ENCODE peak calls at places on chromosomes 2 and 18, in four cellular contexts. One of them, this sample, is unnamed.

GRCh38 chr2:220394433-220394832 is 767.0 kb downstream of the SLC4A3 start:
- DNase-seq in endothelial cell of umbilical vein: no peak
- DNase-seq in GM12878: no peak
- DNase-seq in K562: no peak
- DNase-seq in this sample: peak; percentile 58

GRCh38 chr18:33596178-33596854 is 18.3 kb downstream of the ASXL3 start:
- DNase-seq in endothelial cell of umbilical vein: peak; percentile 90
- DNase-seq in GM12878: no peak
- DNase-seq in K562: no peak
- DNase-seq in this sample: peak; percentile 68

GRCh38 chr2:72162574-72162973 is 14.9 kb upstream of the CYP26B1 start:
- DNase-seq in endothelial cell of umbilical vein: no peak
- DNase-seq in GM12878: no peak
- DNase-seq in K562: no peak
- DNase-seq in this sample: no peak

GRCh38 chr2:26438526-26438925 is 36.8 kb downstream of the DRC1 start:
- DNase-seq in endothelial cell of umbilical vein: no peak
- DNase-seq in GM12878: no peak
- DNase-seq in K562: no peak
- DNase-seq in this sample: peak; percentile 13

GRCh38 chr2:239193925-239194687 is 206.7 kb downstream of the HDAC4 start:
- DNase-seq in endothelial cell of umbilical vein: no peak
- DNase-seq in GM12878: no peak
- DNase-seq in K562: no peak
- DNase-seq in this sample: no peak

GRCh38 chr18:58649966-58650816 is 21.1 kb upstream of the MALT1 start:
- DNase-seq in endothelial cell of umbilical vein: no peak
- DNase-seq in GM12878: peak; percentile 80
- DNase-seq in K562: no peak
- DNase-seq in this sample: peak; percentile 77

GRCh38 chr2:69381337-69381737 is 5.7 kb downstream of the GFPT1 start:
- DNase-seq in endothelial cell of umbilical vein: no peak
- DNase-seq in GM12878: no peak
- DNase-seq in K562: no peak
- DNase-seq in this sample: peak; percentile 60

GRCh38 chr2:121284424-121285076 is 452 bp downstream of the TFCP2L1 start:
- DNase-seq in endothelial cell of umbilical vein: no peak
- DNase-seq in GM12878: no peak
- DNase-seq in K562: peak; percentile 48
- DNase-seq in this sample: no peak

GRCh38 chr2:219104107-219105050 is 43.7 kb upstream of the IHH start:
- DNase-seq in endothelial cell of umbilical vein: peak; percentile 35
- DNase-seq in GM12878: no peak
- DNase-seq in K562: peak; percentile 59
- DNase-seq in this sample: peak; percentile 32

GRCh38 chr18:53991805-53992204 is 232.7 kb downstream of the MBD2 start:
- DNase-seq in endothelial cell of umbilical vein: no peak
- DNase-seq in GM12878: no peak
- DNase-seq in K562: no peak
- DNase-seq in this sample: no peak

GRCh38 chr18:48475635-48476549 is 62.9 kb upstream of the CTIF start:
- DNase-seq in endothelial cell of umbilical vein: peak; percentile 78
- DNase-seq in GM12878: peak; percentile 5
- DNase-seq in K562: peak; percentile 48
- DNase-seq in this sample: peak; percentile 82

GRCh38 chr2:226080323-226080722 is 680.8 kb downstream of the NYAP2 start:
- DNase-seq in endothelial cell of umbilical vein: no peak
- DNase-seq in GM12878: no peak
- DNase-seq in K562: no peak
- DNase-seq in this sample: peak; percentile 93

GRCh38 chr2:196277002-196277401 is 105.6 kb upstream of the STK17B start:
- DNase-seq in endothelial cell of umbilical vein: peak; percentile 46
- DNase-seq in GM12878: no peak
- DNase-seq in K562: peak; percentile 15
- DNase-seq in this sample: peak; percentile 64

GRCh38 chr18:64082513-64082912 is 66.4 kb downstream of the LINC00305 start:
- DNase-seq in endothelial cell of umbilical vein: no peak
- DNase-seq in GM12878: no peak
- DNase-seq in K562: no peak
- DNase-seq in this sample: no peak

GRCh38 chr18:64083906-64084305 is 65.0 kb downstream of the LINC00305 start:
- DNase-seq in endothelial cell of umbilical vein: no peak
- DNase-seq in GM12878: no peak
- DNase-seq in K562: no peak
- DNase-seq in this sample: no peak

DNA sequence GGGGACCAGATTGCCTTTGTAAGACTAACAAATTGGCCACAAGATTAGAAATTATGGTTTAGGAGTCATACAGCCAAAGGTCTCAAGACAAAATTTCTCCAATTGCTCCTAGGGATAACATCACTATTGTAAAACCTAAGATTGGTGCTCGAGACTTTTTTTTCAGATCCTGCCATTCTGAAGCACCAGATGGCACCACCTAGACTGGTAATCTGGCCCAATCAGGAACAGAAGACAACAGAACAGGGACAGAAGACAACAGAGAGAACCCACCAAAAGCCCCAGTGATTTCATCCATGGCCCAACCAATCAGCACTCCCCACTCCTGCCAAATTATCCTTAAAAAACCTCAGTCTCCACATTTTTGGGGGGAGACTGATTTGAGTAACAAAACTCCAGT is 66.8 kb downstream of the LINC00305 start:
- DNase-seq in endothelial cell of umbilical vein: no peak
- DNase-seq in GM12878: no peak
- DNase-seq in K562: no peak
- DNase-seq in this sample: no peak
- TF ChIP-seq FOS in endothelial cell of umbilical vein: no peak
- TF ChIP-seq FOS in GM12878: no peak
- TF ChIP-seq FOS in K562: no peak
- TF ChIP-seq FOS in this sample: no peak

GRCh38 chr18:2850816-2851215 is 4.0 kb downstream of the EMILIN2 start:
- DNase-seq in endothelial cell of umbilical vein: no peak
- DNase-seq in GM12878: no peak
- DNase-seq in K562: no peak
- DNase-seq in this sample: no peak
- TF ChIP-seq FOS in endothelial cell of umbilical vein: no peak
- TF ChIP-seq FOS in GM12878: no peak
- TF ChIP-seq FOS in K562: no peak
- TF ChIP-seq FOS in this sample: no peak

DNA sequence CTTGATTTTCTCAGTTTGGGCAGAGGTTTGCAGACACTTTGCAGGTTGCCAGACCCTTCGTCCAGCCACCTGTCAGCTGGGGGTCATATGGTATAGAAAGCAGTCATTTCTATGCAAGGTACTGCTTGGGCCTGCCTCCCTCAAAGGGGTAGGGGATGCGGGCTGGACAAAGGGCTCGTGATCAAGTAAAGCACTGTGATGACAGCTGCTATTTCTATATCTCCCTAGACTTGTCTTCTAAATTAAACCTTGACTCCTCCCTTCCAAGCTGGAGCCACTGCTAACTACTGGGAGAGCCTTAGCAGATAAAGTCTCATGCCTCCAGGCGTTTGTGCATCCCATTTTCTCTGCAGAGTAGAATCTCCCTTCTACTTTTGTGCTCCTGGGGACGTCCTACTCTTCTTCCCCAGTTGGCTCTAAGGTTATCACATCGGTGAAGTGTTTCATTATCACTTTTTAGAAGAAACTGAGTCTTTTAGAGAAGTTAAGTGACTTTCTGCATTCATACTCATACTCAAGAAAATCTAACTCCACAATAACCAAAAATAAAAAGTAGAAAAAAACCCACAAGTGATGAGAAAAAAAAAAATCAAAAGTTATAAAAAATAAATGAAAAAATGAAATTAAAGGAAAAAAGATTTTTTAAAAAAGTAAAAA is 710 bp upstream of the XRCC5 start:
- DNase-seq in endothelial cell of umbilical vein: no peak
- DNase-seq in GM12878: no peak
- DNase-seq in K562: no peak
- DNase-seq in this sample: no peak
- TF ChIP-seq FOS in endothelial cell of umbilical vein: no peak
- TF ChIP-seq FOS in GM12878: no peak
- TF ChIP-seq FOS in K562: no peak
- TF ChIP-seq FOS in this sample: no peak

DNA sequence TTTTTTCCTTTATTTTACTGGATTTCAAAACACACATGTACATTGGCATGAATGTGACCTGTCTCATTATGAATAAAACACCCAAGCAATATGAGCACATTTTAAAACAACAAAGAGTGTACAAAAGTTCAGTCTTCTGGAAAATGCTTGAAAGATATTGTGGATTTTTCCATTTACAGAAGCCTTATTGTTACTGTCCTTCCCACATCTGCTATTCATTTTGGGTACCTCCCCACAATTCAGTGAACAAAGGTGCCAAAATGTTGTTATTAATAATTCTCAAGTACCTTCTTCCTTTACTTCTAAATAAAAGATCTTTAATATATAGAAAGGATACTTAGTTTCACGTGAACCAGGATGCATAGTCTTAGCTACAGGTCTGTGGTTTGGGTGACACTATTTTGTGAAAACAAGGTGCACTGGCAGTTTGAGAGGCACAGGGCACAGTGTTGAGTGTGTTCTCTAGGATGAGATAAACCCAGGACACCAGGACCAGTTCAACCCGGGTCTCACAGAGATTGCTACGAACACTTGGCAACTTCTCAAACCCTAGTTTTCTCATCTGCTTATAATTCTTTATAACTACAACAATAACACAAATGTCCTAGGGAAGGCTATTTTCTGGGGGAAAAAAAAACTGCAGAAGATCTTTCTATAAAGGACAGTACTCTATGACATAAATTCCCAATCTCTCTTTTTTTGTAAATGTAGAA is 84.5 kb upstream of the GALNT5 start:
- DNase-seq in endothelial cell of umbilical vein: no peak
- DNase-seq in GM12878: no peak
- DNase-seq in K562: no peak
- DNase-seq in this sample: peak; percentile 59
- TF ChIP-seq FOS in endothelial cell of umbilical vein: no peak
- TF ChIP-seq FOS in GM12878: no peak
- TF ChIP-seq FOS in K562: no peak
- TF ChIP-seq FOS in this sample: no peak

GRCh38 chr2:198136142-198136541 is 331.7 kb downstream of the PLCL1 start:
- DNase-seq in endothelial cell of umbilical vein: no peak
- DNase-seq in GM12878: no peak
- DNase-seq in K562: no peak
- DNase-seq in this sample: no peak

GRCh38 chr2:198135481-198135934 is 331.1 kb downstream of the PLCL1 start:
- DNase-seq in endothelial cell of umbilical vein: no peak
- DNase-seq in GM12878: no peak
- DNase-seq in K562: no peak
- DNase-seq in this sample: no peak

GRCh38 chr2:198137733-198138132 is 333.3 kb downstream of the PLCL1 start:
- DNase-seq in endothelial cell of umbilical vein: no peak
- DNase-seq in GM12878: no peak
- DNase-seq in K562: no peak
- DNase-seq in this sample: no peak

GRCh38 chr2:198129609-198130008 is 325.2 kb downstream of the PLCL1 start:
- DNase-seq in endothelial cell of umbilical vein: no peak
- DNase-seq in GM12878: no peak
- DNase-seq in K562: no peak
- DNase-seq in this sample: no peak

DNA sequence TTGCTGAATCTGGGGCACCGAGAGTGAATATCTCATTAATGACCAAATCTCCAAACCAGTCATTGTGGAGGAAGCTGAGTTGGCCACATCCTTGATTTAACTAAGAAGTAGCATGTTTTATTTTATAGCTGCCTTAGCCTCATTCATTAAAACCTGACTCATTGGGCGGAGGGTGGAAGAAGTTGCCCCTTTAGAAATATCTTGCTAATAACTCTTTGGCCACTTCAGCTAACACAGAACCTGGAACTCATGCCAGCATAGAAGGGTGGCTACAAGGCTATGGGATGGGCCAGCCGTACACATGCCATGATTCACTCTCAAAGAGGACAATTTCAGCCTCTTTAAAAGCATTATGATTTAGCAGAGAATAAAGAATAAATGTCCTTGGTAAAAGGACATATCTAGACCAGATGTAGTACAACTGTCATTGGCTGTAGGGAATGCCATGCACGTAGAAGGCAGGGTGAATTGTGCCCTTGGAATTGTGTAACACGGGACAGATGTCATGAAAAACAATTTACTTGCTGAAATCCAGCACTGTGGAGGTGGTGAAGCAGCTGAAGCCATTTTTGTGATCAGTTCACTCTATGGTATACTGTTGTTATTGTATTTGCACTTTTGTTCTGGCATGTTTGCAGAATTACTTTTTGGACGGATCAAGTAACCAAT is 330.0 kb downstream of the PLCL1 start:
- DNase-seq in endothelial cell of umbilical vein: no peak
- DNase-seq in GM12878: no peak
- DNase-seq in K562: no peak
- DNase-seq in this sample: no peak
- TF ChIP-seq FOS in endothelial cell of umbilical vein: no peak
- TF ChIP-seq FOS in GM12878: no peak
- TF ChIP-seq FOS in K562: no peak
- TF ChIP-seq FOS in this sample: no peak

GRCh38 chr2:108215794-108216211 is 24.0 kb upstream of the SULT1C3 start:
- DNase-seq in endothelial cell of umbilical vein: no peak
- DNase-seq in GM12878: no peak
- DNase-seq in K562: no peak
- DNase-seq in this sample: peak; percentile 51
- TF ChIP-seq FOS in endothelial cell of umbilical vein: no peak
- TF ChIP-seq FOS in GM12878: no peak
- TF ChIP-seq FOS in K562: no peak
- TF ChIP-seq FOS in this sample: no peak